ENCODE peak calls at places on chromosome 3, in eight cellular contexts. L is DMS153; T is stimulated activated naive CD8-positive, alpha-beta T cell treated with anti-CD3 and anti-CD28 coated beads, Interleukin-15, Interleukin-2, amounts not matched to agents 100 U/mL and 50 U/mL, for 24 hours; O is activated CD4-positive, alpha-beta T cell treated with anti-CD3 and anti-CD28 coated beads, Interleukin-2, amount 50 U/mL, for 24 hours; U is GM23248; J is NCI-H187 treated with DMSO at 0.1 percent for 48 hours; C is NCI-H345; I is nephron progenitor cell. Y is an unnamed sample.

GRCh38 chr3:30779686-30780287 is 114.7 kb downstream of the GADL1 start:
- DNase-seq in L (no peak), T (no peak), O (no peak), U (peak), J (no peak), C (no peak), I (no peak), Y (peak)

GRCh38 chr3:66989860-66990696 is 8.0 kb upstream of the KBTBD8 start:
- DNase-seq in L (no peak), T (no peak), O (no peak), U (peak), J (no peak), C (no peak), I (no peak), Y (peak)

GRCh38 chr3:185796431-185797107 is 28.3 kb downstream of the IGF2BP2 start:
- DNase-seq in L (peak), T (no peak), O (no peak), U (peak), J (no peak), C (peak), I (no peak), Y (peak)

GRCh38 chr3:186772886-186773417 is 10.4 kb upstream of the EIF4A2 start:
- DNase-seq in L (no peak), T (peak), O (peak), U (peak), J (no peak), C (no peak), I (no peak), Y (no peak)

GRCh38 chr3:49908378-49909199 is 4.9 kb upstream of the MST1R start:
- DNase-seq in L (no peak), T (no peak), O (no peak), U (no peak), J (no peak), C (no peak), I (no peak), Y (no peak)

GRCh38 chr3:74491874-74492273 is 122.6 kb downstream of the CNTN3 start:
- DNase-seq in L (no peak), T (no peak), O (no peak), U (peak), J (no peak), C (no peak), I (no peak), Y (no peak)

GRCh38 chr3:65245133-65246076 is 557.6 kb upstream of the ADAMTS9 start:
- DNase-seq in L (no peak), T (no peak), O (no peak), U (peak), J (no peak), C (no peak), I (no peak), Y (no peak)

GRCh38 chr3:98784666-98785600 is 21.8 kb downstream of the ST3GAL6 start:
- DNase-seq in L (no peak), T (no peak), O (no peak), U (peak), J (no peak), C (no peak), I (no peak), Y (no peak)

GRCh38 chr3:56725175-56725574 is 42.1 kb upstream of the TASOR start:
- DNase-seq in L (no peak), T (peak), O (no peak), U (no peak), J (no peak), C (no peak), I (no peak), Y (no peak)

GRCh38 chr3:23928525-23928924 is 11.6 kb downstream of the RPL15 start:
- DNase-seq in L (no peak), T (no peak), O (no peak), U (no peak), J (no peak), C (no peak), I (no peak), Y (no peak)

GRCh38 chr3:159649951-159650350 is 338.7 kb upstream of the IL12A start:
- DNase-seq in L (no peak), T (no peak), O (no peak), U (no peak), J (no peak), C (no peak), I (no peak), Y (no peak)

GRCh38 chr3:122443090-122443489 is 27.2 kb upstream of the WDR5B start:
- DNase-seq in L (no peak), T (no peak), O (no peak), U (no peak), J (no peak), C (no peak), I (no peak), Y (no peak)

GRCh38 chr3:188452158-188452772 is 298.3 kb downstream of the LPP start:
- DNase-seq in L (no peak), T (no peak), O (no peak), U (no peak), J (no peak), C (no peak), I (no peak), Y (no peak)

GRCh38 chr3:29606416-29606815 is 325.5 kb downstream of the RBMS3 start:
- DNase-seq in L (no peak), T (no peak), O (no peak), U (no peak), J (no peak), C (no peak), I (no peak), Y (no peak)

GRCh38 chr3:171679011-171679492 is 131.2 kb downstream of the PLD1 start:
- DNase-seq in L (peak), T (no peak), O (no peak), U (no peak), J (no peak), C (no peak), I (no peak), Y (peak)

GRCh38 chr3:177350051-177350565 is 152.8 kb upstream of the TBL1XR1 start:
- DNase-seq in L (no peak), T (no peak), O (no peak), U (no peak), J (no peak), C (no peak), I (no peak), Y (no peak)

GRCh38 chr3:142875099-142875498 is 13.8 kb downstream of the PCOLCE2 start:
- DNase-seq in L (no peak), T (no peak), O (no peak), U (no peak), J (no peak), C (no peak), I (no peak), Y (no peak)

GRCh38 chr3:129794319-129795201 is 99.0 kb downstream of the TMCC1 start:
- DNase-seq in L (peak), T (peak), O (no peak), U (peak), J (peak), C (peak), I (peak), Y (peak)

GRCh38 chr3:66747251-66747650 is 246.4 kb upstream of the LRIG1 start:
- DNase-seq in L (no peak), T (no peak), O (no peak), U (no peak), J (no peak), C (no peak), I (no peak), Y (no peak)

GRCh38 chr3:88657459-88657858 is 450.0 kb upstream of the EPHA3 start:
- DNase-seq in L (no peak), T (no peak), O (no peak), U (no peak), J (no peak), C (no peak), I (no peak), Y (no peak)

GRCh38 chr3:72077473-72078259 is 292.7 kb upstream of the PROK2 start:
- DNase-seq in L (no peak), T (no peak), O (no peak), U (no peak), J (no peak), C (peak), I (no peak), Y (peak)

GRCh38 chr3:25849641-25850040 is 59.8 kb downstream of the OXSM start:
- DNase-seq in L (no peak), T (no peak), O (no peak), U (peak), J (no peak), C (no peak), I (no peak), Y (no peak)

GRCh38 chr3:4271834-4272233 is 31.3 kb upstream of the SETMAR start:
- DNase-seq in L (no peak), T (no peak), O (no peak), U (peak), J (no peak), C (no peak), I (peak), Y (peak)

GRCh38 chr3:45688194-45688881 is 858 bp upstream of the SACM1L start:
- DNase-seq in L (no peak), T (peak), O (no peak), U (peak), J (no peak), C (peak), I (peak), Y (peak)

GRCh38 chr3:189238071-189238470 is 66.3 kb downstream of the TPRG1 start:
- DNase-seq in L (no peak), T (no peak), O (no peak), U (no peak), J (no peak), C (no peak), I (no peak), Y (no peak)

GRCh38 chr3:119352235-119352634 is 58.1 kb downstream of the ARHGAP31 start:
- DNase-seq in L (no peak), T (peak), O (no peak), U (peak), J (no peak), C (no peak), I (no peak), Y (no peak)

GRCh38 chr3:30586091-30586805 is 20.2 kb upstream of the TGFBR2 start:
- DNase-seq in L (no peak), T (no peak), O (no peak), U (peak), J (no peak), C (no peak), I (no peak), Y (no peak)

GRCh38 chr3:124607163-124607562 is 123.1 kb upstream of the UMPS start:
- DNase-seq in L (no peak), T (no peak), O (no peak), U (peak), J (no peak), C (no peak), I (no peak), Y (no peak)

GRCh38 chr3:47261301-47261700 is 21.3 kb downstream of the KIF9 start:
- DNase-seq in L (no peak), T (no peak), O (no peak), U (peak), J (no peak), C (no peak), I (no peak), Y (no peak)

GRCh38 chr3:130345487-130346079 is at the start of gene COL6A5:
- DNase-seq in L (no peak), T (no peak), O (no peak), U (no peak), J (no peak), C (no peak), I (peak), Y (no peak)

GRCh38 chr3:132180337-132180791 is 136.8 kb upstream of the ACP3 start:
- DNase-seq in L (peak), T (no peak), O (no peak), U (peak), J (peak), C (peak), I (peak), Y (peak)

GRCh38 chr3:125039041-125039896 is 16.5 kb downstream of the HEG1 start:
- DNase-seq in L (no peak), T (no peak), O (no peak), U (no peak), J (no peak), C (no peak), I (peak), Y (peak)

Y was measured in NCI-H1417.